ENCODE peak calls at places on chromosomes 12 and 14, in five cellular contexts. R is pancreas, M is H4, I is psoas muscle, Z is cardiac fibroblast. D is an unnamed sample.
A peak's percentile ranks its signal among the peaks of the same experiment; 100 is the strongest.

GRCh38 chr12:103908246-103908541 is 22.0 kb upstream of the HSP90B1 start:
- DNase-seq in R (no peak), I (no peak), Z (no peak), M (no peak), D (no peak)

GRCh38 chr14:101284711-101285110 is 276.6 kb upstream of the DIO3 start:
- DNase-seq in I (no peak), R (no peak), M (no peak), Z (no peak), D (no peak)

GRCh38 chr12:69274861-69275260 is 35.5 kb downstream of the CPSF6 start:
- DNase-seq in M (no peak), I (no peak), Z (peak; percentile 58), R (no peak), D (peak; percentile 61)

GRCh38 chr14:95428557-95428956 is 87.9 kb downstream of the SYNE3 start:
- DNase-seq in Z (no peak), M (no peak), I (no peak), R (no peak), D (no peak)

GRCh38 chr14:80447396-80447795 is 236.1 kb upstream of the DIO2 start:
- DNase-seq in Z (peak; percentile 40), R (no peak), M (no peak), I (no peak), D (no peak)

GRCh38 chr12:124898200-124898950 is 16.1 kb downstream of the UBC start:
- DNase-seq in R (no peak), M (peak; percentile 75), I (peak; percentile 75), Z (no peak), D (peak; percentile 36)

GRCh38 chr12:62925680-62926079 is 9.3 kb downstream of the PPM1H start:
- DNase-seq in M (no peak), I (no peak), R (no peak), Z (no peak), D (no peak)

GRCh38 chr14:75221797-75222196 is 45.4 kb upstream of the TMED10 start:
- DNase-seq in R (no peak), I (no peak), M (no peak), Z (no peak), D (no peak)

GRCh38 chr14:56650977-56651376 is 71.4 kb downstream of the TMEM260 start:
- DNase-seq in Z (no peak), I (no peak), M (no peak), R (no peak), D (no peak)

GRCh38 chr12:3073438-3074255 is 3.5 kb upstream of the TSPAN9 start:
- DNase-seq in R (peak; percentile 85), I (peak; percentile 92), M (peak; percentile 83), Z (peak; percentile 92), D (peak; percentile 83)

GRCh38 chr14:79658224-79658623 is 553.1 kb downstream of the DIO2 start:
- DNase-seq in I (no peak), R (no peak), Z (no peak), M (no peak), D (peak; percentile 65)

GRCh38 chr12:127165567-127166392 is 1101.2 kb upstream of the TMEM132C start:
- DNase-seq in R (peak; percentile 95), M (peak; percentile 63), Z (peak; percentile 84), I (peak; percentile 88), D (no peak)

GRCh38 chr12:39937119-39937518 is 168.8 kb downstream of the SLC2A13 start:
- DNase-seq in Z (no peak), M (no peak), I (no peak), R (no peak), D (no peak)

GRCh38 chr12:123940627-123940966 is 32.0 kb downstream of the CCDC92 start:
- DNase-seq in M (no peak), R (no peak), I (no peak), Z (no peak), D (no peak)

D was measured in NCI-H446.